ENCODE peak calls at places on chromosomes 5 and 9, in four cellular contexts. C is effector memory CD4-positive, alpha-beta T cell; R is Karpas-422; K is transverse colon. N is an unnamed sample.

GRCh38 chr5:37640088-37640487 is 199.8 kb downstream of the GDNF start:
- DNase-seq in C (no peak), R (no peak), K (no peak), N (no peak)

GRCh38 chr5:53318303-53318702 is 162.1 kb upstream of the FST start:
- DNase-seq in C (no peak), R (no peak), K (no peak), N (no peak)

GRCh38 chr9:96436063-96436455 is 13.9 kb upstream of the HABP4 start:
- DNase-seq in C (no peak), R (no peak), K (no peak), N (no peak)

GRCh38 chr9:20112367-20112766 is 323.5 kb upstream of the SLC24A2 start:
- DNase-seq in C (no peak), R (no peak), K (no peak), N (no peak)

GRCh38 chr5:81778642-81779041 is 27.7 kb upstream of the SSBP2 start:
- DNase-seq in C (no peak), R (no peak), K (no peak), N (no peak)

GRCh38 chr9:7177383-7177782 is 419.6 kb downstream of the KDM4C start:
- DNase-seq in C (no peak), R (no peak), K (no peak), N (no peak)

GRCh38 chr9:33878691-33879366 is 61.9 kb downstream of the UBE2R2 start:
- DNase-seq in C (no peak), R (no peak), K (no peak), N (no peak)

GRCh38 chr5:38994329-38994927 is 79.8 kb downstream of the RICTOR start:
- DNase-seq in C (peak; percentile 8), R (peak; percentile 82), K (peak; percentile 25), N (peak; percentile 26)

GRCh38 chr9:16521868-16522381 is 348.5 kb downstream of the BNC2 start:
- DNase-seq in C (no peak), R (no peak), K (peak; percentile 13), N (no peak)

GRCh38 chr5:96079075-96079474 is 117.4 kb upstream of the ELL2 start:
- DNase-seq in C (no peak), R (no peak), K (no peak), N (no peak)

GRCh38 chr5:102617857-102618187 is 119.0 kb upstream of the SLCO6A1 start:
- DNase-seq in C (no peak), R (no peak), K (peak; percentile 21), N (peak; percentile 23)

GRCh38 chr9:133257398-133258053 is 17.5 kb downstream of the ABO start:
- DNase-seq in C (no peak), R (no peak), K (no peak), N (no peak)

GRCh38 chr5:9408964-9409363 is 136.9 kb downstream of the SEMA5A start:
- DNase-seq in C (no peak), R (no peak), K (no peak), N (no peak)

GRCh38 chr5:58469895-58470294 is 10.0 kb upstream of the PLK2 start:
- DNase-seq in C (no peak), R (peak; percentile 34), K (no peak), N (no peak)

GRCh38 chr5:71790433-71790832 is 71.4 kb downstream of the CARTPT start:
- DNase-seq in C (no peak), R (no peak), K (no peak), N (no peak)

GRCh38 chr5:1317921-1318565 is 23.2 kb upstream of the TERT start:
- DNase-seq in C (no peak), R (no peak), K (no peak), N (no peak)

GRCh38 chr5:149406203-149406978 is 27.3 kb upstream of the IL17B start:
- DNase-seq in C (no peak), R (peak; percentile 65), K (peak; percentile 70), N (no peak)

GRCh38 chr5:31364881-31365636 is 166.8 kb downstream of the DROSHA start:
- DNase-seq in C (no peak), R (no peak), K (no peak), N (no peak)

GRCh38 chr9:29214702-29215248 is 1641.5 kb upstream of the C9orf72 start:
- DNase-seq in C (no peak), R (no peak), K (no peak), N (peak; percentile 14)

GRCh38 chr5:139418804-139419203 is 14.9 kb upstream of the SPATA24 start:
- DNase-seq in C (no peak), R (no peak), K (no peak), N (no peak)

GRCh38 chr5:98880151-98880550 is 48.7 kb downstream of the CHD1 start:
- DNase-seq in C (no peak), R (no peak), K (no peak), N (no peak)

DNA sequence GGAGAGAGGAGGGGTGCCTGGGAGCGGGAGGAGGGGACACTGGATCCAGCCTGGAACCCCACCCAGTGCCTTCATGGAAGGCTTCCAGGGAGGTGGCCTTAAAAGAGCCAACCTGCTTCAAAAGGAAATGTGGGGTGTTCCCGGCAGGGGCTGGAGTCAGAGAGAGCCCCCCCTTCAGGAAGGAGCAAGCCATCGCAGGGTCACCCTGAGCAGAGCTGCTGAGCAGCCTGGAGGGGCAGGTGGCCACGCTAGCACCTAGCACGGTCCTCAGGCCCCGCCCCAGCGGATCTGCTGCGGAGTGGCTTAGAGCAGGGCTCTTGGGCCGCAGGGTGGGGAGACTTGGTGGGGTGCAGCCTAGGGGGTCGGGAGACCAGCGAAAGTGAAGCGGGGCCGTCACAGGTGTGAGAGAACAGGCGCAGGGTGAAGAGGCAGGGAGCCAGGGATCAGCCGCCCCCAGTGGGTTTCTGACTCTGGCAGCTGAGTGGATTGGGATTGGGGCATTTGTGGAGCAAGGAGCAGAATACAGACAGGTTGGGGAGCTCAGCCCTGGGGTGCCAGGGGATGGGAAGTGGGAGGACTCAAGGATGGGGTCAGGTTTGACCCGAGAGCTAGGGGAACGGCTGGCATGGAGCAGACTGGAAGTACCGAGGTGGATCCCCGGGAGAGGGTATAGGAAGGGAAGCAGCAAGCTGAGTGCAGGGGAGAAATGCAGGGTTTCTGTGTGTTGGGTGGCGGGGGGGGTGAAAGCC is 1.5 kb downstream of the LCN2 start:
- DNase-seq in C (no peak), R (peak; percentile 83), K (peak; percentile 53), N (peak; percentile 77)
- H3K4me3 ChIP-seq in C (no peak overlapping the region), R (no peak overlapping the region), K (no peak overlapping the region), N (no peak overlapping the region)

DNA sequence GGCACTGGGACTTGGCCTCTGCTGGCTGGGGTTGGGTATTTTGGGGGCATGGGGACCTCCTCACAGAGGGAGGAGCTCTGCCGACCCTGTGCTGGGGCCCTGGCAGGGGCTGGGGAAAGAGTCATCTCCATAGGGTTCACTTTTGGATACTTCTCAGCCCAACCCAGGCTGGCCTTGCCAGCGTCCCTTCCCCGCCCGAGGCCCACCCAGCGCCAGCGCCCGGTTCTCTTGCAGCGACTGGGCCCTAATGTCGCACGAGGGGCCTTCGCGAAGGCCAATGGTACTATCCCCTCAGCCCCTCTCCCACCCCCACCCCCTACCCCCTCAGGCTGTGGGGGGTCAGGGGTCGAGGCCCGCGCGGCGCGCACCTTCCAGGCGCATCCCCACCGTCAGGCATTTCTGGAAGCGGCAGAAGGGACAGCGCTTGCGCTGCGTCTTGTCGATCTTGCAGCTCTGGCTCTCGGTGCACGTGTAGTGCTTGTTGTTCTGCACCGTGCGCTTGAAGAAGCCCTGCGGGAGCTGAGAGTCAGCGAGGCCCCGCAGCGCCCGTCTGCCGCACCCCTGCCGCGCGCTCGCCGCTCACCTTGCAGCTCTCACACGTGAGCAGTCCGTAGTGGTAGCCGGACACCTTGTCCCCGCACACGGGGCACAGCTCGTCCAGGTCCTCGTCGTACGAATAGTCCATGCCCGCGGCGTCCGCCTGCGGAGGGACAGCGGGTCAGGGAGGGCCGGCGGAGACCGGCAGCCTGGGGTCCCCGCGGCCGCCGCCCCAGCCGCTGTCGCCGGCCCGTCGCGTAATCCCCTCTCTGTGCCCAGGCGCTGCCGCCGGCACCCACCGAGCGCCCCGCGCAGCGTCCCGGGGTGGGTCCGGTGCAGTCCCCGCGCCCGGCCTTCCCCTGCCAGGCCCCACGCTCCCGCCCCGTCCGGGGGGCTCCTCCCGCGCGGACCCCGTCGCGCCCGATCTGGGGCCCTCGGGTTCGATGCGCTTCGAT is 4.2 kb downstream of the NR5A1 start:
- DNase-seq in C (no peak), R (no peak), K (no peak), N (no peak)
- H3K4me3 ChIP-seq in C (no peak overlapping the region), R (no peak overlapping the region), K (peak overlapping the region; percentile 46), N (no peak overlapping the region)

GRCh38 chr5:140633081-140633471 is at the start of gene CD14:
- DNase-seq in C (no peak), R (no peak), K (peak; percentile 71), N (peak; percentile 76)

GRCh38 chr5:140631063-140631462 is 1.9 kb downstream of the CD14 start:
- DNase-seq in C (no peak), R (no peak), K (no peak), N (no peak)

GRCh38 chr5:140630296-140630695 is 2.7 kb downstream of the CD14 start:
- DNase-seq in C (no peak), R (no peak), K (no peak), N (no peak)

GRCh38 chr5:140632366-140633080 is 452 bp downstream of the CD14 start:
- DNase-seq in C (peak; percentile 21), R (no peak), K (peak; percentile 63), N (peak; percentile 70)

DNA sequence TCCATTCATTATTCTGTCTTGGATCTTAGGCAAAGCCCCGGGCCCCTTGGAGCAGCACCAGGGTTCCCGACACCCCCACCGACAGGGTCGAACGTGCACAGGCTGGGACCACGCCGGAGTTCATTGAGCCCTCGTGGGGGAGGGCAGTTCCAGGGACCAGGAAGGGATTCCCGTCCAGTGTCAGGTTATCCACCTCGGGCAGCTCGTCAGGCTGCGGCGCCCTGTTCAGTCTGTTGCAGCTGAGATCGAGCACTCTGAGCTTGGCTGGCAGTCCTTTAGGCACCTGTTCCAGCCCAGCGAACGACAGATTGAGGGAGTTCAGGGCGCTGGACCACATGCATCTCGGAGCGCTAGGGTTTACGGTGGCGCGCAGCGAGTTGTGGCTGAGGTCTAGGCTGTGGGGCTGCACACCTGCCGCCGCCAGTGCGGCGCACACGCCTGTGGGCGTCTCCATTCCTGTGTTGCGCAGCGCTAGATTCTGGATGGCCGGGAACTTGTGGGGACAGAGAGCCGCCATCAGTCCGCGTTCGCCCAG is 1.1 kb downstream of the CD14 start:
- DNase-seq in C (no peak), R (no peak), K (peak; percentile 49), N (peak; percentile 48)
- H3K4me3 ChIP-seq in C (peak overlapping the region; percentile 65), R (no peak overlapping the region), K (peak overlapping the region; percentile 62), N (peak overlapping the region; percentile 47)

GRCh38 chr5:151026674-151027073 is 6.3 kb downstream of the GPX3 start:
- DNase-seq in C (no peak), R (no peak), K (no peak), N (no peak)
- H3K4me3 ChIP-seq in C (no peak overlapping the region), R (no peak overlapping the region), K (no peak overlapping the region), N (no peak overlapping the region)

DNA sequence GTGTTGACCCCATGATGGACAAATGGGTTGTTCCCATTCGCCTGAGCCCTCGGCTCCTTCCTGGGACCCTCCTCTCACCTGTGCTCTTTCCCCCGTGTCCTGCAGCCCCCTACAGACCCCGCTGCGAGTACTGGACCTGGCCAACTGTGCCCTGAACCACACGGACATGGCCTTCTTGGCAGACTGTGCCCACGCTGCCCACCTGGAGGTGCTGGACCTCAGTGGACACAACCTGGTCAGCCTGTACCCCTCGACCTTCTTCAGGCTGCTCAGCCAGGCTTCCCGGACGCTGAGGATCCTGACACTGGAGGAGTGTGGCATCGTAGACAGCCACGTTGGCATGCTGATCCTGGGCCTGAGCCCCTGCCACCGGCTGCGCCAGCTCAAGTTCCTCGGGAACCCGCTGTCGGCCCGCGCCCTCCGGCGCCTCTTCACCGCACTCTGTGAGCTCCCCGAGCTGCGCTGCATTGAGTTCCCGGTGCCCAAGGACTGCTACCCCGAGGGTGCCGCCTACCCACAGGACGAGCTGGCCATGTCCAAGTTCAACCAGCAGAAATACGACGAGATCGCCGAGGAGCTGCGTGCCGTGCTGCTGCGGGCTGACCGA is 3.4 kb downstream of the LRRC14B start:
- DNase-seq in C (no peak), R (no peak), K (no peak), N (no peak)
- H3K4me3 ChIP-seq in C (no peak overlapping the region), R (no peak overlapping the region), K (no peak overlapping the region), N (no peak overlapping the region)

GRCh38 chr5:164233796-164234195 is 728.4 kb downstream of the MAT2B start:
- DNase-seq in C (no peak), R (no peak), K (no peak), N (no peak)
- H3K4me3 ChIP-seq in C (no peak overlapping the region), R (no peak overlapping the region), K (no peak overlapping the region), N (no peak overlapping the region)